ENCODE peak calls at places on chromosomes 5 and 9, in eight cellular contexts. T, L, H, Q, O, I, U and N are unnamed samples.

GRCh38 chr9:91913986-91914385 is 36.0 kb downstream of the ROR2 start:
- DNase-seq in Q (no peak), O (no peak), U (no peak), I (no peak), L (no peak), T (no peak), H (no peak), N (no peak)

GRCh38 chr5:4862500-4862899 is 277.6 kb upstream of the ADAMTS16 start:
- DNase-seq in T (no peak), U (no peak), I (peak), L (peak), O (no peak), H (peak), Q (no peak), N (no peak)

GRCh38 chr5:1882337-1883119 is at the start of gene IRX4:
- DNase-seq in I (no peak), Q (no peak), U (no peak), O (no peak), T (no peak), H (no peak), L (peak), N (no peak)

GRCh38 chr5:102611312-102611711 is 112.5 kb upstream of the SLCO6A1 start:
- DNase-seq in L (no peak), U (no peak), T (no peak), Q (no peak), I (no peak), H (no peak), O (no peak), N (no peak)

GRCh38 chr5:40410231-40410861 is 269.4 kb upstream of the PTGER4 start:
- DNase-seq in T (peak), L (peak), O (peak), U (peak), H (no peak), Q (peak), I (peak), N (no peak)

GRCh38 chr5:57783693-57784092 is 301.1 kb upstream of the ACTBL2 start:
- DNase-seq in Q (no peak), T (no peak), H (no peak), O (no peak), L (no peak), U (no peak), I (no peak), N (no peak)

GRCh38 chr5:72412283-72413055 is 92.3 kb downstream of the PTCD2 start:
- DNase-seq in T (no peak), H (no peak), Q (no peak), O (no peak), I (no peak), L (peak), U (no peak), N (no peak)

GRCh38 chr5:131163315-131164119 is 1.5 kb downstream of the HINT1 start:
- DNase-seq in I (no peak), L (peak), O (no peak), U (no peak), H (no peak), T (no peak), Q (no peak), N (no peak)

GRCh38 chr9:37407468-37407867 is 15.0 kb upstream of the GRHPR start:
- DNase-seq in L (no peak), I (no peak), T (no peak), O (no peak), Q (no peak), H (no peak), U (no peak), N (no peak)

GRCh38 chr5:126808619-126809018 is 31.7 kb downstream of the LMNB1 start:
- DNase-seq in L (peak), T (peak), O (no peak), Q (no peak), H (no peak), I (no peak), U (no peak), N (no peak)

GRCh38 chr5:138461343-138462125 is 3.7 kb upstream of the EGR1 start:
- DNase-seq in Q (no peak), H (no peak), T (no peak), L (peak), O (peak), U (no peak), I (peak), N (peak)

GRCh38 chr9:109455861-109456260 is 42.2 kb downstream of the PTPN3 start:
- DNase-seq in T (no peak), Q (no peak), U (no peak), H (no peak), L (no peak), O (no peak), I (no peak), N (no peak)

GRCh38 chr5:129135633-129136032 is 41.1 kb downstream of the ISOC1 start:
- DNase-seq in Q (no peak), O (no peak), U (no peak), I (no peak), H (peak), T (no peak), L (no peak), N (no peak)

GRCh38 chr9:89661956-89662717 is 57.3 kb downstream of the GADD45G start:
- DNase-seq in H (peak), U (no peak), I (peak), L (peak), O (peak), T (no peak), Q (no peak), N (peak)

GRCh38 chr9:7216004-7216821 is 458.4 kb downstream of the KDM4C start:
- DNase-seq in I (peak), O (no peak), H (no peak), Q (no peak), T (no peak), L (peak), U (peak), N (no peak)

GRCh38 chr5:179120421-179120861 is 60.3 kb downstream of the ZNF354C start:
- DNase-seq in T (no peak), Q (no peak), H (no peak), U (no peak), I (no peak), L (no peak), O (no peak), N (no peak)

GRCh38 chr9:125341566-125341965 is 79.9 kb downstream of the GAPVD1 start:
- DNase-seq in Q (no peak), I (no peak), L (no peak), H (no peak), U (no peak), T (no peak), O (no peak), N (no peak)

GRCh38 chr5:1471240-1471853 is 26.1 kb upstream of the SLC6A3 start:
- DNase-seq in O (no peak), L (no peak), Q (no peak), U (no peak), H (no peak), T (no peak), I (no peak), N (no peak)